ENCODE peak calls at places on chromosomes 5 and 9, in eight cellular contexts. J, F, L, N, U, D, V and I are unnamed samples.

GRCh38 chr9:129580211-129580915 is 40.5 kb downstream of the C9orf50 start:
- DNase-seq in F (no peak), J (no peak), U (no peak), L (no peak), N (no peak), D (peak; percentile 66), V (no peak), I (no peak)

GRCh38 chr9:126428524-126429175 is 102.0 kb downstream of the MVB12B start:
- DNase-seq in F (no peak), J (no peak), V (no peak), N (no peak), D (no peak), U (no peak), L (no peak), I (no peak)

GRCh38 chr5:321726-322251 is 275 bp downstream of the AHRR start:
- DNase-seq in U (no peak), D (no peak), F (no peak), N (no peak), V (no peak), L (no peak), J (no peak), I (no peak)

GRCh38 chr5:141637266-141637692 is 482 bp downstream of the RELL2 start:
- DNase-seq in D (peak; percentile 64), N (no peak), U (no peak), J (no peak), F (peak; percentile 37), L (peak; percentile 45), V (peak; percentile 69), I (no peak)

GRCh38 chr5:129243058-129243457 is 148.5 kb downstream of the ISOC1 start:
- DNase-seq in V (no peak), F (no peak), U (no peak), N (no peak), J (peak; percentile 36), D (no peak), L (no peak), I (no peak)

GRCh38 chr5:119082691-119083090 is 11.8 kb downstream of the DMXL1 start:
- DNase-seq in F (no peak), D (no peak), L (no peak), V (no peak), U (no peak), N (no peak), J (no peak), I (no peak)

GRCh38 chr5:123670981-123671557 is 159.1 kb downstream of the CSNK1G3 start:
- DNase-seq in N (peak; percentile 23), F (peak; percentile 63), J (peak; percentile 66), V (peak; percentile 7), D (peak; percentile 65), L (peak; percentile 8), U (peak; percentile 30), I (peak; percentile 27)

GRCh38 chr5:57497733-57498132 is 15.1 kb upstream of the ACTBL2 start:
- DNase-seq in L (no peak), N (no peak), J (no peak), F (no peak), U (no peak), V (no peak), D (no peak), I (no peak)

GRCh38 chr5:142428773-142429473 is 104.1 kb upstream of the SPRY4 start:
- DNase-seq in J (no peak), N (no peak), F (no peak), L (no peak), V (no peak), D (no peak), U (no peak), I (no peak)

GRCh38 chr5:139335811-139336210 is 5.8 kb upstream of the PAIP2 start:
- DNase-seq in V (peak; percentile 22), L (no peak), D (no peak), J (no peak), F (no peak), U (no peak), N (no peak), I (no peak)

DNA sequence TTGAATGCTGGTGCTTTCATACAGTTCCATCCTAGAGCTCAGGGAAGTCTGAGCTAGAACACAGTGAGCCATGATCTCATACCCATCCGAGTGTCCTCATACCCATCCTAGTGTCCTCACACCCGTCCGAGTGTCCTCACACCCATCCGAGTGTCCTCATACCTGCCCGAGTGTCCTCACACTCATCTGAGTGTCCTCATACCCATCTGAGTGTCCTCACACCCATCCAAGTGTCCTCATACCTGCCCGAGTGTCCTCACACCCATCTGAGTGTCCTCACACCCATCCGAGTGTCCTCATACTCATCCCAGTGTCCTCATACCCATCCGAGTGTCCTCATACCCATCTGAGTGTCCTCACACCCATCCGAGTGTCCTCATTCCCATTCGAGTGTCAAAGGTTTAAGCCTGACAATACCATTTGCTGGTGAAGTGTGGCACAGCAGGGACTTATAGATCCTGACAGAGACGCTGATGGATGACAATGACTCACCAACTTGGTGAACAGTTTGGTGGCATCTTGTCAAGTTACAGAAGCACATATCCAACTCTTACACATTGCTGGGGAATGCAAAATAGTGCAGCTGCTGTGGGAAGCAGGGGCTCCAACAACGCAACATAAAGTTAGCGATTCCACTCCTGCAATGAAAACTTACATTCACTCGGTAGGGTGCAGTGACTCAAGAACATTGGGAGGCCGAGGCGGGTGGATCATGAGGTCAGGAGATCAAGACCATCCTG is 77.0 kb upstream of the COL5A1 start:
- DNase-seq in L (no peak), V (no peak), N (no peak), U (peak; percentile 94), F (peak; percentile 5), D (no peak), J (peak; percentile 94), I (no peak)
- H3K4me3 ChIP-seq in L (no peak overlapping the region), V (no peak overlapping the region), N (no peak overlapping the region), U (no peak overlapping the region), F (no peak overlapping the region), D (no peak overlapping the region), J (no peak overlapping the region), I (no peak overlapping the region)

DNA sequence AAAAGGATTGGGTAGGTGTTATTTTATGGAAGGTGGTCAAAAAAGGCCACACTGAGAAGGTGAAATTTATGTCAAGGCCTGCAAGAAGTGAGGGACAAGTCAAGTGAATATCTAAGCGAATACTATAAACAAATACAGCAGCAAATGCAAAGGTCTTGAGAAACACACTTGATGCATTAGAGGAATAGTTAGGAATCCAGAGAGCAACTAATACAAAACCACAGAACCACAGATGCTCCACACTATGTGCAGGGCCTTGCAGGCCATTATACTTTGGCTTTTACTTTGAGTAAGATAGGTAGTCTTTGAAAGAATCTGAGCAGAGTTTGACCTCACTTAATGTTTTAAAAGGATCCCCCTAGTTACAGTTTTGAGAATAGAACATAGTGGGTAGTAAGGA is 4.6 kb downstream of the ZNF622 start:
- DNase-seq in J (peak; percentile 36), V (no peak), D (no peak), F (no peak), L (no peak), U (peak; percentile 70), N (no peak), I (no peak)
- H3K4me3 ChIP-seq in J (no peak overlapping the region), V (no peak overlapping the region), D (no peak overlapping the region), F (no peak overlapping the region), L (no peak overlapping the region), U (no peak overlapping the region), N (no peak overlapping the region), I (no peak overlapping the region)

DNA sequence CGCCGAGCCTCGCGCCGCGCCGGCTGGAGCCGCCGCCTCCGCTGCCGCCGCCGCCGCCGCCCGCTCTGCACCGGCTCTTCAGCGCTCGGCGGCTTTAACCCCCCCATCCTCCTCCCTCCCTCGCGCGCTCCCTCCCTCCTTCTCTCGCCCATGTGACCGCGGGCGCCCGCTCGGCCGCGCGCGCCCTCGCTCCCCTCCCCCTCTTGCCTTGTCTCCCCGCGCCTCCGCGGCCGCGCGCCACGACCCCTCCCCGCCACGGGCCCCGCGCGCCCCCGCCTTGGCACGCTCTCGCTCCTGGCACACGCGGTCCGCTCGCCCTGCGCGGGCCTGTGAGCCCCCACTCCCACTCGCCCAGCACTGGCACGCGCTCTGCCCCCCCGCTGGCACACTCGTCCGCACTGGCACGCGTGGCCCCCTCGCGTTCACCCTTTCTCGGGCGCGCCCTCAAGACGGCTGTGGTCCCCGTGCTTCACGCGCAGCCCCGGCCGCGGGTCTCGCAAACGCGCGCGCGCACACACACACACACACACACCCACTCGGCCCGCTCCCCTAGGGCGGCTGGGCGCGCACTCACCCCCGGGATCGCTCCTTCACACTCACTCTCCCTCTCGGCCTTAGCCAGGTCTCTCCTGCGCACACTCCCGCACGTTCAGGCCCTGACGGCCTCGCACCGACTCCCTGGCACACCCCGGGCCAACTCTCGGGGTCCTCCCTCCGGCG is at the start of gene CNTFR:
- DNase-seq in N (no peak), J (no peak), F (no peak), L (no peak), D (no peak), U (no peak), V (no peak), I (peak; percentile 40)
- H3K4me3 ChIP-seq in N (no peak within 1 kb of the TSS), J (no peak within 1 kb of the TSS), F (peak within 1 kb of the TSS; percentile 61), L (peak within 1 kb of the TSS; percentile 53), D (no peak within 1 kb of the TSS), U (peak within 1 kb of the TSS; percentile 25), V (peak within 1 kb of the TSS; percentile 66), I (peak within 1 kb of the TSS; percentile 45)

DNA sequence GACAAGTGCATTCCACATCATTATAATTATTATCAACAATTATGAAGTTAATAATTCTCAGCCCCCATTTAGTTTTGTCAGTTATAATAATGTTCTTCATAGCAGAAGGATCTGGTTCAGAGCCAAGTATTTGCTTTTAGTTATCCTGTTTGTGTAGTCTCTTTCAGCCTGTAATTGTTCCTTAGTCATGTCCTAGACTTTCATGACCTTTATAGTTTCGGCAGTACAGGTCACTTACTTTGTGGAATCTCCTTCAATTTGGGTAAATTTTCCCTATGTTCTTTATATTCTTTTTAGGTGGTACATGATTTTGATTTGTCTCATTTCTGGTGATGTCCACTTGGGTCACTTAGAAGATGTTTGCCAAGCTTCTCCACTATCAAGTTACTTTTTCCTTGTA is 34.3 kb downstream of the UBE2R2 start:
- DNase-seq in V (no peak), D (no peak), N (no peak), L (no peak), J (no peak), U (no peak), F (no peak), I (no peak)
- H3K4me3 ChIP-seq in V (no peak overlapping the region), D (no peak overlapping the region), N (no peak overlapping the region), L (no peak overlapping the region), J (no peak overlapping the region), U (no peak overlapping the region), F (no peak overlapping the region), I (no peak overlapping the region)

DNA sequence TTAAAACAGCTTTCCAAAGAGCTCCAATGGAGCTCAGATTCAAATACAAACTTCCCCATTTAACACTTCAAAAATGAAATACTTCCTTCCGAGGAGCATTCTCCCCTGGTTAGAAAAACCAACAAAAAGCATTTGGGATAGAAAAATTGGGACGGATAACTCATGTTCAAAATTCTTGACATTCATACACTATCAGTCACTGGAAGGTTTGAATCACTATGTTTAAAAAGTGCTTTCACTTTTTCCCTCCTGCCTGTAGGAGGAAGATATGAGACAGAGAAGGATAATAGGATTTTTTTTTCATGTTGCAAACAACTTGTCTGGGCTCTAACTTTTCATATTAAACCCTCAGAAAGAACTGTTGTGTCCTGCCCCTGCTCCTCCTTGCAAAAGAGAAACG is 412.0 kb downstream of the ACTL7B start:
- DNase-seq in J (peak; percentile 47), F (no peak), U (peak; percentile 71), V (no peak), D (no peak), N (peak; percentile 48), L (no peak), I (no peak)
- H3K4me3 ChIP-seq in J (peak overlapping the region; percentile 47), F (no peak overlapping the region), U (peak overlapping the region; percentile 30), V (no peak overlapping the region), D (no peak overlapping the region), N (peak overlapping the region; percentile 3), L (no peak overlapping the region), I (no peak overlapping the region)

GRCh38 chr9:79425840-79426239 is 145.9 kb upstream of the TLE4 start:
- DNase-seq in N (no peak), D (no peak), L (no peak), J (no peak), V (no peak), U (no peak), F (no peak), I (no peak)
- H3K4me3 ChIP-seq in N (no peak overlapping the region), D (no peak overlapping the region), L (no peak overlapping the region), J (no peak overlapping the region), V (no peak overlapping the region), U (no peak overlapping the region), F (no peak overlapping the region), I (no peak overlapping the region)